ENCODE peak calls at places on chromosomes 6 and 20, in ten cellular contexts. N is neuronal stem cell; G is endodermal cell; K is SJCRH30; J is hepatocyte; E is tibial artery; V is GM23338; P is A549; S is HCT116; Z is CD4-positive, alpha-beta T cell. H is an unnamed sample.

GRCh38 chr20:57326667-57327455 is 2.7 kb upstream of the SPO11 start:
- DNase-seq in E (no peak), K (no peak), G (peak; percentile 87), N (no peak), V (peak; percentile 21), S (peak; percentile 33), P (no peak), J (peak; percentile 65), Z (no peak), H (no peak)

GRCh38 chr6:112691289-112691688 is 344.2 kb downstream of the RFPL4B start:
- DNase-seq in P (peak; percentile 13), V (no peak), G (no peak), J (peak; percentile 16), E (no peak), N (no peak), K (peak; percentile 60), Z (no peak), S (peak; percentile 10), H (no peak)

GRCh38 chr20:63687419-63688233 is 8.8 kb upstream of the TNFRSF6B start:
- DNase-seq in P (no peak), V (no peak), J (no peak), S (no peak), G (no peak), E (no peak), Z (no peak), K (no peak), N (no peak), H (no peak)

GRCh38 chr6:54361188-54361587 is 52.9 kb downstream of the TINAG start:
- DNase-seq in E (no peak), J (no peak), G (no peak), K (no peak), N (no peak), P (no peak), V (no peak), Z (no peak), S (no peak), H (no peak)

GRCh38 chr6:98343004-98343403 is 491.4 kb upstream of the POU3F2 start:
- DNase-seq in J (no peak), Z (no peak), S (no peak), P (no peak), E (no peak), K (no peak), G (no peak), N (no peak), V (no peak), H (no peak)

GRCh38 chr6:1608222-1608975 is 1.3 kb upstream of the FOXC1 start:
- DNase-seq in P (no peak), S (no peak), G (peak; percentile 75), K (no peak), E (peak; percentile 70), V (peak; percentile 55), N (no peak), J (peak; percentile 14), Z (no peak), H (no peak)

GRCh38 chr6:153090241-153090930 is 40.7 kb downstream of the RGS17 start:
- DNase-seq in P (no peak), N (no peak), Z (no peak), J (no peak), G (no peak), E (no peak), S (peak; percentile 13), K (peak; percentile 93), V (no peak), H (no peak)

GRCh38 chr6:111230351-111231077 is 143.2 kb downstream of the SLC16A10 start:
- DNase-seq in G (no peak), Z (no peak), S (no peak), V (no peak), J (no peak), K (no peak), N (no peak), E (no peak), P (no peak), H (no peak)

GRCh38 chr6:129662406-129662766 is 47.6 kb downstream of the ARHGAP18 start:
- DNase-seq in S (no peak), P (no peak), G (no peak), J (no peak), E (no peak), K (no peak), N (no peak), V (no peak), Z (no peak), H (no peak)

DNA sequence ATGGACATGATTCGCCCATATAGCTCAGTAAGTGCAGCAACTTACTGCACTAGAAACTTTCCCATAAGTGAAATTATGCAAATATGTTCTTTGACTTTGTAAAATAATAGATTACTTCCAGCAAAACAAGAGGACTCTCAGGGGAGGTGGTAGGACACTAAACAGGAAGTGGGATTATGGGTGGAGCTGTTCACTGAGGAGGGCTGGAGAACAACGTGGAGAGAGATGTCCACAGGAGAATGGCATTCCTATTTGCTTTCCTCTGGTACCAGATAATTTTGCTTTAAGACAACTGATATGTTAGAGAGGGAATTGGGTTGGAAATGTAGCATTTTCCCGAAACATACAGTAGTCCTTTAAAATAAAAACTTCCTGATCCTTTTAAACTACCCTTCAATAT is 3.7 kb downstream of the TPD52L1 start:
- DNase-seq in V (no peak), G (no peak), N (no peak), K (no peak), E (no peak), S (no peak), J (no peak), P (no peak), Z (no peak), H (no peak)
- H3K27ac ChIP-seq in V (no peak overlapping the region), G (no peak overlapping the region), N (no peak overlapping the region), K (no peak overlapping the region), E (no peak overlapping the region), S (no peak overlapping the region), J (no peak overlapping the region), P (no peak overlapping the region), Z (no peak overlapping the region), H (no peak overlapping the region)

DNA sequence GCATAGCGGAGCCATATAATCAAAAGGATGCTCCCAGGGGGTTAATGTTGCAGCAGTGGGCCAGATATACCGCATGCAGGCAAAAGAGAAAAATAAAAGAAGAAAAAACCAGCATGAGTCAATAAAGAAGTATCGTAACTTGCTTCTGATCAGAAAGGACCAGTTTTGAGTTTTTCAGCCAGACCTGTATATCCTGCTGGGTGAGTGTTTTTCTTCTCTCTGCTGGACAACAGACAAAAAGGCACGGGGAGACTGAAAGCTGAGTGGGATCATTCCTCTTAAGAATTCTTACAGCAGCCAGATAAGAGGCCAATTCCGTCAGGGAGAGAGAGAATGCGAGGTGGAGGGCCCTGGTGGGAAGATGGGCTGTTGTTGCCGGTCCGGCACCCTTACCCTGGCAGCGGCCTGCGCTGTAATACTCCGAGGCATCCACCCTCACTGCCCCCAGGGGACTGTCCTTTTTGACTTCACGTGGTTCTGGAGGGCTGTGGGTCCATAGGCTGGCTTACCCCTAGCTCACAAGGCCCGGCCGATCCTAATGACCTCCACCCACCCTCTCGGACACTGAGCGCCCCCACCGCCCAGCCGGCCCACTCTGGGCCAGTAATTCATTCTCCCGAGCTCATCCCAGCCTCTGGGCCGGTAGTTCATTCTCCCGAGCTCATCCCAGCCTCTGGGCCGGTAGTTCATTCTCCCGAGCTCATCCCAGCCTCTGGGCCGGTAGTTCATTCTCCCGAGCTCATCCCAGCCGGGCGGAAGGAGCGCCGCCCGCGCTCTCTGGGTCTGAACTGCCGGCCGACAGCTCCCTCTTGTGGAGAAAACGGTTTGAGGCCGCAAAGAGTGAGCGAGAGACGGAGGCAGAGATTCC is 118.4 kb upstream of the SIRPA start:
- DNase-seq in S (peak; percentile 79), V (peak; percentile 92), P (peak; percentile 69), G (peak; percentile 96), N (peak; percentile 88), E (peak; percentile 92), Z (peak; percentile 74), J (peak; percentile 94), K (peak; percentile 91), H (peak; percentile 85)
- H3K27ac ChIP-seq in S (peak overlapping the region; percentile 43), V (peak overlapping the region; percentile 56), P (peak overlapping the region; percentile 91), G (peak overlapping the region; percentile 32), N (peak overlapping the region; percentile 70), E (peak overlapping the region; percentile 3), Z (no peak overlapping the region), J (peak overlapping the region; percentile 80), K (peak overlapping the region; percentile 27), H (peak overlapping the region; percentile 26)

GRCh38 chr6:118397653-118398052 is 150.4 kb upstream of the PLN start:
- DNase-seq in G (no peak), P (no peak), S (no peak), V (no peak), Z (no peak), K (no peak), E (no peak), N (no peak), J (no peak), H (no peak)
- H3K27ac ChIP-seq in G (no peak overlapping the region), P (no peak overlapping the region), S (no peak overlapping the region), V (no peak overlapping the region), Z (no peak overlapping the region), K (no peak overlapping the region), E (peak overlapping the region; percentile 8), N (no peak overlapping the region), J (no peak overlapping the region), H (no peak overlapping the region)

DNA sequence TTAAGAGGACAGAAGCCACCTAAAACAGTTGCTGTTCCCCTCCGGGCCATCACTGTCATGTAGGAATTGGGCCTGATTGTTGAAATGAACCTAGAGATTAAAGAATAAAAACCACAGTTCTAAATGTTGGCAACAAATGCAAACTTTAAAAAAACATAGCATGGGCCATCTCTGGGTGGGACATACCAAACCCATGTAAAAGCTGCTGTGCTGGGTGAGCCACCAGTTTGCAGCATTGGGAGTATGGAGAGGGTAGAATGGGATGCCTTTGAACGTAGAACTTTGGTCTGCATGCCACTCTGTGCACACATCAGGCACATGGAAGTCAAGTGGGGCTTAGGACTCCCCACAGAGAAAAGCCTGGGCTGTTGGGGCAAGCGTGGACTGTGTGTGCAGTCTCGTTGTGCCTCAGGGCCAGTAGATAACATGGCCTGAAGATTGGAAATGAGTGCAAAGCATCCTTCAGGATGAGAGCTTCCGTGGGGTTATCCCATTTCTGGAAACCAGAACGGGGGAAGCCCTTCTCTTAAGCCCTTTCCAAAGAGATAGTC is 28.1 kb downstream of the EPB41L1 start:
- DNase-seq in G (no peak), P (no peak), Z (no peak), N (no peak), K (no peak), J (no peak), E (no peak), V (no peak), S (no peak), H (no peak)
- H3K27ac ChIP-seq in G (no peak overlapping the region), P (no peak overlapping the region), Z (no peak overlapping the region), N (no peak overlapping the region), K (no peak overlapping the region), J (peak overlapping the region; percentile 68), E (no peak overlapping the region), V (no peak overlapping the region), S (no peak overlapping the region), H (no peak overlapping the region)

GRCh38 chr6:163118941-163119340 is 295.6 kb upstream of the QKI start:
- DNase-seq in K (no peak), V (no peak), P (no peak), Z (no peak), J (no peak), S (no peak), N (no peak), E (no peak), G (no peak), H (no peak)
- H3K27ac ChIP-seq in K (no peak overlapping the region), V (no peak overlapping the region), P (no peak overlapping the region), Z (no peak overlapping the region), J (no peak overlapping the region), S (no peak overlapping the region), N (no peak overlapping the region), E (no peak overlapping the region), G (no peak overlapping the region), H (no peak overlapping the region)

GRCh38 chr6:44111434-44112417 is 15.5 kb downstream of the MRPL14 start:
- DNase-seq in N (no peak), Z (no peak), V (no peak), G (no peak), E (no peak), K (no peak), S (no peak), P (no peak), J (peak; percentile 73), H (no peak)
- H3K27ac ChIP-seq in N (no peak overlapping the region), Z (no peak overlapping the region), V (no peak overlapping the region), G (no peak overlapping the region), E (no peak overlapping the region), K (no peak overlapping the region), S (no peak overlapping the region), P (no peak overlapping the region), J (peak overlapping the region; percentile 93), H (no peak overlapping the region)